ENCODE peak calls at places on chromosomes 4 and X, in four cellular contexts. One of them, this sample, is unnamed.

GRCh38 chrX:48782795-48783194 is 3.6 kb upstream of the GATA1 start:
- DNase-seq in body of pancreas: no peak
- DNase-seq in H9: no peak
- DNase-seq in K562: peak; percentile 96
- DNase-seq in this sample: no peak

GRCh38 chr4:156790866-156791265 is 180.7 kb downstream of the PDGFC start:
- DNase-seq in H9: no peak
- DNase-seq in body of pancreas: no peak
- DNase-seq in K562: no peak
- DNase-seq in this sample: no peak

GRCh38 chr4:84091266-84091665 is 407.8 kb downstream of the NKX6-1 start:
- DNase-seq in H9: no peak
- DNase-seq in K562: no peak
- DNase-seq in body of pancreas: no peak
- DNase-seq in this sample: no peak

GRCh38 chrX:134792077-134792476 is 133.8 kb upstream of the PLAC1 start:
- DNase-seq in H9: no peak
- DNase-seq in body of pancreas: no peak
- DNase-seq in K562: no peak
- DNase-seq in this sample: no peak

GRCh38 chr4:118033148-118034060 is 882 bp upstream of the NDST3 start:
- DNase-seq in body of pancreas: peak; percentile 46
- DNase-seq in K562: no peak
- DNase-seq in H9: peak; percentile 70
- DNase-seq in this sample: peak; percentile 63

GRCh38 chr4:113952452-113953029 is 26.9 kb downstream of the ARSJ start:
- DNase-seq in body of pancreas: no peak
- DNase-seq in H9: peak; percentile 52
- DNase-seq in K562: peak; percentile 14
- DNase-seq in this sample: peak; percentile 55

GRCh38 chr4:32830160-32830559 is 2110.0 kb downstream of the PCDH7 start:
- DNase-seq in K562: no peak
- DNase-seq in H9: no peak
- DNase-seq in body of pancreas: no peak
- DNase-seq in this sample: no peak

GRCh38 chrX:150012647-150013046 is 74.4 kb upstream of the EOLA2 start:
- DNase-seq in K562: no peak
- DNase-seq in body of pancreas: no peak
- DNase-seq in H9: no peak
- DNase-seq in this sample: no peak

GRCh38 chr4:152476796-152477195 is 59.1 kb downstream of the FBXW7 start:
- DNase-seq in K562: no peak
- DNase-seq in H9: no peak
- DNase-seq in body of pancreas: no peak
- DNase-seq in this sample: no peak

GRCh38 chr4:4772534-4772933 is 86.9 kb upstream of the MSX1 start:
- DNase-seq in K562: no peak
- DNase-seq in H9: no peak
- DNase-seq in body of pancreas: no peak
- DNase-seq in this sample: no peak

GRCh38 chrX:38489341-38489740 is 72.0 kb upstream of the TSPAN7 start:
- DNase-seq in K562: no peak
- DNase-seq in H9: no peak
- DNase-seq in body of pancreas: no peak
- DNase-seq in this sample: no peak

GRCh38 chr4:176726803-176727202 is 65.9 kb downstream of the VEGFC start:
- DNase-seq in K562: no peak
- DNase-seq in body of pancreas: no peak
- DNase-seq in H9: no peak
- DNase-seq in this sample: no peak

GRCh38 chr4:62135565-62136156 is 935.5 kb downstream of the ADGRL3 start:
- DNase-seq in K562: no peak
- DNase-seq in body of pancreas: no peak
- DNase-seq in H9: no peak
- DNase-seq in this sample: no peak

GRCh38 chr4:58600290-58600689 is 1490.1 kb upstream of the IGFBP7 start:
- DNase-seq in K562: no peak
- DNase-seq in body of pancreas: no peak
- DNase-seq in H9: peak; percentile 31
- DNase-seq in this sample: no peak

GRCh38 chrX:143648705-143649104 is 12.8 kb upstream of the SLITRK4 start:
- DNase-seq in H9: peak; percentile 30
- DNase-seq in body of pancreas: no peak
- DNase-seq in K562: no peak
- DNase-seq in this sample: no peak

GRCh38 chrX:129634541-129634940 is 20.2 kb downstream of the APLN start:
- DNase-seq in K562: no peak
- DNase-seq in H9: no peak
- DNase-seq in body of pancreas: no peak
- DNase-seq in this sample: no peak

GRCh38 chr4:122889726-122890125 is 32.7 kb downstream of the NUDT6 start:
- DNase-seq in H9: no peak
- DNase-seq in body of pancreas: no peak
- DNase-seq in K562: no peak
- DNase-seq in this sample: no peak

GRCh38 chrX:66489339-66489738 is 149.5 kb downstream of the EDA2R start:
- DNase-seq in body of pancreas: no peak
- DNase-seq in K562: peak; percentile 3
- DNase-seq in H9: no peak
- DNase-seq in this sample: no peak

GRCh38 chr4:56871357-56871993 is 36.2 kb upstream of the REST start:
- DNase-seq in H9: peak; percentile 67
- DNase-seq in body of pancreas: no peak
- DNase-seq in K562: no peak
- DNase-seq in this sample: no peak

GRCh38 chrX:118730500-118731247 is 3.3 kb downstream of the IL13RA1 start:
- DNase-seq in body of pancreas: no peak
- DNase-seq in K562: no peak
- DNase-seq in H9: no peak
- DNase-seq in this sample: no peak

GRCh38 chr4:72858328-72858727 is 211.2 kb downstream of the COX18 start:
- DNase-seq in body of pancreas: no peak
- DNase-seq in H9: no peak
- DNase-seq in K562: no peak
- DNase-seq in this sample: no peak

GRCh38 chr4:128835498-128836222 is 26.2 kb downstream of the JADE1 start:
- DNase-seq in K562: no peak
- DNase-seq in H9: no peak
- DNase-seq in body of pancreas: peak; percentile 88
- DNase-seq in this sample: no peak

GRCh38 chrX:150409964-150410363 is 46.8 kb downstream of the MAMLD1 start:
- DNase-seq in K562: no peak
- DNase-seq in body of pancreas: no peak
- DNase-seq in H9: no peak
- DNase-seq in this sample: no peak

GRCh38 chrX:119880076-119880475 is 8.4 kb downstream of the NDUFA1 start:
- DNase-seq in K562: no peak
- DNase-seq in body of pancreas: no peak
- DNase-seq in H9: no peak
- DNase-seq in this sample: no peak

GRCh38 chr4:119165767-119166166 is 30.1 kb downstream of the MYOZ2 start:
- DNase-seq in body of pancreas: no peak
- DNase-seq in K562: no peak
- DNase-seq in H9: no peak
- DNase-seq in this sample: no peak

GRCh38 chrX:47625365-47625764 is 4.4 kb downstream of the CFP start:
- DNase-seq in K562: no peak
- DNase-seq in body of pancreas: no peak
- DNase-seq in H9: no peak
- DNase-seq in this sample: no peak

GRCh38 chrX:68429216-68429615 is 4.1 kb downstream of the OPHN1 start:
- DNase-seq in K562: no peak
- DNase-seq in body of pancreas: no peak
- DNase-seq in H9: no peak
- DNase-seq in this sample: no peak

GRCh38 chr4:166077782-166078181 is 204.7 kb downstream of the TLL1 start:
- DNase-seq in body of pancreas: no peak
- DNase-seq in K562: no peak
- DNase-seq in H9: no peak
- DNase-seq in this sample: no peak

GRCh38 chr4:168605411-168605810 is 108.6 kb downstream of the PALLD start:
- DNase-seq in body of pancreas: no peak
- DNase-seq in K562: no peak
- DNase-seq in H9: no peak
- DNase-seq in this sample: no peak

GRCh38 chr4:163922302-163922701 is 427.8 kb downstream of the TMA16 start:
- DNase-seq in body of pancreas: no peak
- DNase-seq in H9: no peak
- DNase-seq in K562: no peak
- DNase-seq in this sample: no peak

GRCh38 chr4:30619679-30620078 is 100.5 kb upstream of the PCDH7 start:
- DNase-seq in H9: no peak
- DNase-seq in K562: no peak
- DNase-seq in body of pancreas: no peak
- DNase-seq in this sample: no peak
- TF ChIP-seq CTCF in H9: no peak
- TF ChIP-seq CTCF in K562: no peak
- TF ChIP-seq CTCF in body of pancreas: no peak
- TF ChIP-seq CTCF in this sample: no peak

DNA sequence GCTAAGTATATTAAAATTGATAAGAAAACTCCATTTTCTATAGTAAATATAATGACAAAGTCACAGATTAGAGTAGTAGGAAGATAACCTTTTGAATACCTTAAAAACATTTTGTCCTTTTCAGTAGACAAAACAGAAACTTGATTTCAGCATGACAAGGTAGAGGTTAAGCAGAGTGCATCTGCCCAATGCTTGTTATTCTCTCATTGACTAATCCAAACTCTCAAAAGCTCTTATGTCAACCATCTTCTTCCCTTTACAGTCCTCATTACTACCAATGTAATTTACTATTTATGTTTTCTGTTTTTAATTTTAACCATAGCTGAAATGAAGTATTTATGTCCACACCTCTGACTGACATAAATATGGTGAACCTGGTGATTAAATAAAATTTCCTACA is 11.1 kb downstream of the NIPAL1 start:
- DNase-seq in H9: no peak
- DNase-seq in K562: no peak
- DNase-seq in body of pancreas: no peak
- DNase-seq in this sample: no peak
- H3K4me1 ChIP-seq in H9: peaks cover 4% of the 10 kb centered on the region
- H3K4me1 ChIP-seq in K562: no peaks in the 10 kb centered on the region
- H3K4me1 ChIP-seq in body of pancreas: peaks cover 11% of the 10 kb centered on the region
- H3K4me1 ChIP-seq in this sample: no peaks in the 10 kb centered on the region

DNA sequence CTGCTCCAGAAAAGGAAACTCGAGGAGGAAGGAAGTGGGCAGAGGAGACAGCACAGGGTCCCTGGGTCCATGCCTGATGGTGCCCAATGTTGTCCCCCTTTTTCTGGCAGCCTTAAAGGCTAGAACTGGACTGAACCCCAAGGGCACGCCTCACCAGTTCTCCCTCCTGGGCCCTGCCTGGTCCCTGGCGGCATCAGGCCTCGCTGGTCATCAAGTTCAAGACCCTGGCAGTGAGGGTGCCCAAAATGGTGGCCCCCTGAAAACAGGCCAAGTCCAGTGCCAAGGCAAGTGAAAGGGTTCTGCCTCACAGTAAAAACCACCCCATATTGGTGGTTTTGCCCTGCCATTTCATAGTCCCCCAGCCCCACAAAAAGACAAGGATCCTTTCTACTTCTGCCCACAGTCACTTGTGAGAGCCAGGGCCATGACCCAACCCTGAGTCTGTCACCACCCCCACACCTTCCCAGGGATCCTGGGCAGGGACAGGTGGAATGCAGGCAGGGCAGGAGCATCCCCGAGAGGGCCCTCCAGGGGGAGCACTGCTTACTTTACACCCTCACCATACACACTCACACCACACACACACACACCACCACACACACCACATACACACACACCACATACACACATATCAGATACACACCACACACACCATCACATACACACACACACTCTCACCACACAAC is 107.6 kb downstream of the DCTD start:
- DNase-seq in K562: no peak
- DNase-seq in body of pancreas: no peak
- DNase-seq in H9: no peak
- DNase-seq in this sample: no peak
- TF ChIP-seq CTCF in K562: no peak
- TF ChIP-seq CTCF in body of pancreas: no peak
- TF ChIP-seq CTCF in H9: peak; percentile 59
- TF ChIP-seq CTCF in this sample: no peak

GRCh38 chrX:30649859-30650258 is 3.4 kb upstream of the GK start:
- DNase-seq in body of pancreas: no peak
- DNase-seq in K562: no peak
- DNase-seq in H9: no peak
- DNase-seq in this sample: no peak
- H3K4me1 ChIP-seq in body of pancreas: no peaks in the 10 kb centered on the region
- H3K4me1 ChIP-seq in K562: peaks cover 9% of the 10 kb centered on the region
- H3K4me1 ChIP-seq in H9: no peaks in the 10 kb centered on the region
- H3K4me1 ChIP-seq in this sample: no peaks in the 10 kb centered on the region

GRCh38 chr4:8586246-8586645 is 6.1 kb downstream of the GPR78 start:
- DNase-seq in K562: no peak
- DNase-seq in body of pancreas: no peak
- DNase-seq in H9: no peak
- DNase-seq in this sample: no peak

GRCh38 chr4:8585721-8586161 is 5.5 kb downstream of the GPR78 start:
- DNase-seq in body of pancreas: no peak
- DNase-seq in H9: no peak
- DNase-seq in K562: no peak
- DNase-seq in this sample: no peak

GRCh38 chr4:8586671-8587468 is 5.7 kb upstream of the CPZ start:
- DNase-seq in H9: no peak
- DNase-seq in body of pancreas: no peak
- DNase-seq in K562: peak; percentile 19
- DNase-seq in this sample: no peak

GRCh38 chr4:8583655-8584025 is 3.4 kb downstream of the GPR78 start:
- DNase-seq in H9: no peak
- DNase-seq in body of pancreas: no peak
- DNase-seq in K562: no peak
- DNase-seq in this sample: no peak

GRCh38 chr4:8585186-8585585 is 5.0 kb downstream of the GPR78 start:
- DNase-seq in body of pancreas: no peak
- DNase-seq in K562: no peak
- DNase-seq in H9: peak; percentile 52
- DNase-seq in this sample: no peak
- TF ChIP-seq CTCF in body of pancreas: no peak
- TF ChIP-seq CTCF in K562: peak; percentile 20
- TF ChIP-seq CTCF in H9: peak; percentile 73
- TF ChIP-seq CTCF in this sample: no peak

GRCh38 chr4:75671802-75672421 is 1.3 kb downstream of the G3BP2 start:
- DNase-seq in body of pancreas: no peak
- DNase-seq in H9: no peak
- DNase-seq in K562: no peak
- DNase-seq in this sample: no peak
- H3K4me1 ChIP-seq in body of pancreas: peaks cover 43% of the 10 kb centered on the region
- H3K4me1 ChIP-seq in H9: peaks cover 3% of the 10 kb centered on the region
- H3K4me1 ChIP-seq in K562: peaks cover 39% of the 10 kb centered on the region
- H3K4me1 ChIP-seq in this sample: peaks cover 10% of the 10 kb centered on the region